ENCODE peak calls at places on chromosomes 2 and 18, in nine cellular contexts. One of them, this sample, is unnamed.

GRCh38 chr2:239396881-239397681 is 3.7 kb downstream of the HDAC4 start:
- DNase-seq in sigmoid colon: peak; percentile 95
- DNase-seq in lower lobe of right lung: peak; percentile 58
- DNase-seq in endodermal cell: peak; percentile 54
- DNase-seq in A549: no peak
- DNase-seq in thoracic aorta: no peak
- DNase-seq in Peyer's patch: peak; percentile 51
- DNase-seq in naive thymus-derived CD4-positive, alpha-beta T cell: peak; percentile 57
- DNase-seq in Karpas-422: peak; percentile 48
- DNase-seq in this sample: no peak

GRCh38 chr2:96537734-96538486 is 1.4 kb downstream of the ARID5A start:
- DNase-seq in sigmoid colon: no peak
- DNase-seq in lower lobe of right lung: no peak
- DNase-seq in endodermal cell: peak; percentile 76
- DNase-seq in A549: no peak
- DNase-seq in thoracic aorta: no peak
- DNase-seq in Peyer's patch: peak; percentile 78
- DNase-seq in naive thymus-derived CD4-positive, alpha-beta T cell: peak; percentile 85
- DNase-seq in Karpas-422: no peak
- DNase-seq in this sample: no peak

GRCh38 chr2:66684289-66684688 is 249.4 kb downstream of the MEIS1 start:
- DNase-seq in sigmoid colon: no peak
- DNase-seq in lower lobe of right lung: no peak
- DNase-seq in endodermal cell: no peak
- DNase-seq in A549: no peak
- DNase-seq in thoracic aorta: no peak
- DNase-seq in Peyer's patch: no peak
- DNase-seq in naive thymus-derived CD4-positive, alpha-beta T cell: no peak
- DNase-seq in Karpas-422: no peak
- DNase-seq in this sample: no peak

GRCh38 chr2:153287109-153287801 is 191.3 kb downstream of the RPRM start:
- DNase-seq in sigmoid colon: no peak
- DNase-seq in lower lobe of right lung: no peak
- DNase-seq in endodermal cell: peak; percentile 93
- DNase-seq in A549: peak; percentile 2
- DNase-seq in thoracic aorta: no peak
- DNase-seq in Peyer's patch: no peak
- DNase-seq in naive thymus-derived CD4-positive, alpha-beta T cell: no peak
- DNase-seq in Karpas-422: no peak
- DNase-seq in this sample: no peak

GRCh38 chr18:64026350-64026749 is 56.5 kb downstream of the SERPINB8 start:
- DNase-seq in sigmoid colon: no peak
- DNase-seq in lower lobe of right lung: no peak
- DNase-seq in endodermal cell: no peak
- DNase-seq in A549: no peak
- DNase-seq in thoracic aorta: no peak
- DNase-seq in Peyer's patch: no peak
- DNase-seq in naive thymus-derived CD4-positive, alpha-beta T cell: no peak
- DNase-seq in Karpas-422: no peak
- DNase-seq in this sample: peak; percentile 37

GRCh38 chr2:222709191-222709891 is 37.9 kb downstream of the MOGAT1 start:
- DNase-seq in sigmoid colon: peak; percentile 83
- DNase-seq in lower lobe of right lung: peak; percentile 75
- DNase-seq in endodermal cell: peak; percentile 69
- DNase-seq in A549: peak; percentile 65
- DNase-seq in thoracic aorta: peak; percentile 67
- DNase-seq in Peyer's patch: peak; percentile 72
- DNase-seq in naive thymus-derived CD4-positive, alpha-beta T cell: no peak
- DNase-seq in Karpas-422: no peak
- DNase-seq in this sample: peak; percentile 82

GRCh38 chr2:168216351-168217005 is 30.9 kb downstream of the STK39 start:
- DNase-seq in sigmoid colon: no peak
- DNase-seq in lower lobe of right lung: no peak
- DNase-seq in endodermal cell: no peak
- DNase-seq in A549: no peak
- DNase-seq in thoracic aorta: no peak
- DNase-seq in Peyer's patch: peak; percentile 90
- DNase-seq in naive thymus-derived CD4-positive, alpha-beta T cell: no peak
- DNase-seq in Karpas-422: no peak
- DNase-seq in this sample: no peak

GRCh38 chr2:71889991-71890684 is 257.5 kb downstream of the CYP26B1 start:
- DNase-seq in sigmoid colon: no peak
- DNase-seq in lower lobe of right lung: no peak
- DNase-seq in endodermal cell: no peak
- DNase-seq in A549: no peak
- DNase-seq in thoracic aorta: no peak
- DNase-seq in Peyer's patch: no peak
- DNase-seq in naive thymus-derived CD4-positive, alpha-beta T cell: no peak
- DNase-seq in Karpas-422: no peak
- DNase-seq in this sample: peak; percentile 67

GRCh38 chr18:23127145-23127544 is 8.1 kb upstream of the CABLES1 start:
- DNase-seq in sigmoid colon: no peak
- DNase-seq in lower lobe of right lung: no peak
- DNase-seq in endodermal cell: no peak
- DNase-seq in A549: no peak
- DNase-seq in thoracic aorta: no peak
- DNase-seq in Peyer's patch: no peak
- DNase-seq in naive thymus-derived CD4-positive, alpha-beta T cell: no peak
- DNase-seq in Karpas-422: no peak
- DNase-seq in this sample: no peak

GRCh38 chr2:229731916-229732315 is 17.6 kb upstream of the DNER start:
- DNase-seq in sigmoid colon: no peak
- DNase-seq in lower lobe of right lung: no peak
- DNase-seq in endodermal cell: no peak
- DNase-seq in A549: no peak
- DNase-seq in thoracic aorta: no peak
- DNase-seq in Peyer's patch: no peak
- DNase-seq in naive thymus-derived CD4-positive, alpha-beta T cell: no peak
- DNase-seq in Karpas-422: no peak
- DNase-seq in this sample: peak; percentile 19

GRCh38 chr2:85997016-85997970 is 108.4 kb downstream of the POLR1A start:
- DNase-seq in sigmoid colon: peak; percentile 82
- DNase-seq in lower lobe of right lung: no peak
- DNase-seq in endodermal cell: no peak
- DNase-seq in A549: no peak
- DNase-seq in thoracic aorta: no peak
- DNase-seq in Peyer's patch: peak; percentile 40
- DNase-seq in naive thymus-derived CD4-positive, alpha-beta T cell: no peak
- DNase-seq in Karpas-422: no peak
- DNase-seq in this sample: peak; percentile 80

GRCh38 chr2:11250400-11251277 is 93.8 kb downstream of the ROCK2 start:
- DNase-seq in sigmoid colon: no peak
- DNase-seq in lower lobe of right lung: no peak
- DNase-seq in endodermal cell: no peak
- DNase-seq in A549: no peak
- DNase-seq in thoracic aorta: no peak
- DNase-seq in Peyer's patch: no peak
- DNase-seq in naive thymus-derived CD4-positive, alpha-beta T cell: no peak
- DNase-seq in Karpas-422: no peak
- DNase-seq in this sample: no peak

GRCh38 chr2:43307973-43308372 is 81.6 kb upstream of the ZFP36L2 start:
- DNase-seq in sigmoid colon: no peak
- DNase-seq in lower lobe of right lung: no peak
- DNase-seq in endodermal cell: no peak
- DNase-seq in A549: no peak
- DNase-seq in thoracic aorta: no peak
- DNase-seq in Peyer's patch: no peak
- DNase-seq in naive thymus-derived CD4-positive, alpha-beta T cell: no peak
- DNase-seq in Karpas-422: no peak
- DNase-seq in this sample: no peak

GRCh38 chr18:6405237-6406074 is 9.3 kb downstream of the L3MBTL4 start:
- DNase-seq in sigmoid colon: no peak
- DNase-seq in lower lobe of right lung: no peak
- DNase-seq in endodermal cell: no peak
- DNase-seq in A549: no peak
- DNase-seq in thoracic aorta: no peak
- DNase-seq in Peyer's patch: no peak
- DNase-seq in naive thymus-derived CD4-positive, alpha-beta T cell: no peak
- DNase-seq in Karpas-422: no peak
- DNase-seq in this sample: no peak

GRCh38 chr18:10230072-10230471 is 224.4 kb upstream of the APCDD1 start:
- DNase-seq in sigmoid colon: no peak
- DNase-seq in lower lobe of right lung: no peak
- DNase-seq in endodermal cell: peak; percentile 70
- DNase-seq in A549: no peak
- DNase-seq in thoracic aorta: no peak
- DNase-seq in Peyer's patch: no peak
- DNase-seq in naive thymus-derived CD4-positive, alpha-beta T cell: no peak
- DNase-seq in Karpas-422: peak; percentile 63
- DNase-seq in this sample: no peak

DNA sequence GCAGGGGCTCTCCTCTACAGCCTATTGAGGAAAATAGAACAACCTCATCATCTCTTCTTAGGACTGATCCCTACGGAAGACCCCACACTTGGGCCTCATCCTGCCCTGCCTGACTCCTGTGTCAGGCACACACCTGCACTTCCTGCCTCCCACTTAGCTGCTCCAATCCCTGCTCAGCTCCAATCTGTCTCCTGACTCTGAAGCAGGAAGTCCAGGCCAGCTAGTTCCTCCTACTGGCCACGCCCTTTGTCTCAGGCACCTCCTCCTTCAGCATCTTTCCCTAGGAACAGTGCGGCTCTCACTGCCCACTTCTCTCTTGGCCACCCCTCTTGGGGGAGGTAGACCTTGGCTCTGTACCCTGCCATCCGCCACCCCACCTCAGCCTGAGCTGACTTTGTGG is 135.8 kb downstream of the CELF4 start:
- DNase-seq in sigmoid colon: no peak
- DNase-seq in lower lobe of right lung: no peak
- DNase-seq in endodermal cell: no peak
- DNase-seq in A549: no peak
- DNase-seq in thoracic aorta: no peak
- DNase-seq in Peyer's patch: no peak
- DNase-seq in naive thymus-derived CD4-positive, alpha-beta T cell: no peak
- DNase-seq in Karpas-422: peak; percentile 55
- DNase-seq in this sample: no peak
- H3K4me1 ChIP-seq in sigmoid colon: no peaks in the 10 kb centered on the region
- H3K4me1 ChIP-seq in lower lobe of right lung: no peaks in the 10 kb centered on the region
- H3K4me1 ChIP-seq in endodermal cell: no peaks in the 10 kb centered on the region
- H3K4me1 ChIP-seq in A549: no peaks in the 10 kb centered on the region
- H3K4me1 ChIP-seq in thoracic aorta: no peaks in the 10 kb centered on the region
- H3K4me1 ChIP-seq in Peyer's patch: no peaks in the 10 kb centered on the region
- H3K4me1 ChIP-seq in naive thymus-derived CD4-positive, alpha-beta T cell: no peaks in the 10 kb centered on the region
- H3K4me1 ChIP-seq in Karpas-422: no peaks in the 10 kb centered on the region
- H3K4me1 ChIP-seq in this sample: no peaks in the 10 kb centered on the region

DNA sequence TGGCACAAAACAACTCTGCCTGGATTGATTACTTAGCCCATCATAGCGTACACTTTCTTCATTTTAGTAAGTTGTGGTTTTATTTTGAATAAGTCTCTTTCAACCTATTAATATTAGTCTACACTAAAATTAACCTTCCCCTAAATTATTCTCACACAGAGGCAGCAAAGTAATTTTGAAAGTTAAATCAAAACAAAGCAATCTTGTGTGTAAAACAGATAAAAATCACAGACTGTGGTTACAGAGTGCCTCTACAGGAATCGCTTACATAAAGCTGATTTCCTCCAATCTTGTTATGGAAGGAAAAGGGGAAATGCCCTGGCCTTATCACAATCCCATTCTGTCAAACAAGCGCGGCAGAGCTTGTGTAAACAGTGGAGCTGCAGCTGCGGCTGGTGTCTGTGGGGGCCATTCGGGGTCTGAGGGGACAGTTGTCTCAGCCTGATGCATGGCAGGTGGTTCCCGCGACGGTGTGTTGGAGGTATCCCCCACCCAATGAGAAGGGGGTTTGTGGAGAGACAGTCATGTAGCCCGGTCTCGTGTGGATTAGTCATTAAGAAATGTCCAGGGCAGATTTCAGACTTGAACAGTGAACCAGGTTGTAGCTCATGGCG is 42.1 kb downstream of the BCL2L11 start:
- DNase-seq in sigmoid colon: no peak
- DNase-seq in lower lobe of right lung: no peak
- DNase-seq in endodermal cell: peak; percentile 30
- DNase-seq in A549: no peak
- DNase-seq in thoracic aorta: no peak
- DNase-seq in Peyer's patch: no peak
- DNase-seq in naive thymus-derived CD4-positive, alpha-beta T cell: no peak
- DNase-seq in Karpas-422: no peak
- DNase-seq in this sample: no peak
- H3K4me1 ChIP-seq in sigmoid colon: peaks cover 16% of the 10 kb centered on the region
- H3K4me1 ChIP-seq in lower lobe of right lung: peaks cover 26% of the 10 kb centered on the region
- H3K4me1 ChIP-seq in endodermal cell: peaks cover 18% of the 10 kb centered on the region
- H3K4me1 ChIP-seq in A549: peaks cover 38% of the 10 kb centered on the region
- H3K4me1 ChIP-seq in thoracic aorta: peaks cover 17% of the 10 kb centered on the region
- H3K4me1 ChIP-seq in Peyer's patch: no peaks in the 10 kb centered on the region
- H3K4me1 ChIP-seq in naive thymus-derived CD4-positive, alpha-beta T cell: peaks cover 12% of the 10 kb centered on the region
- H3K4me1 ChIP-seq in Karpas-422: peaks cover 98% of the 10 kb centered on the region
- H3K4me1 ChIP-seq in this sample: peaks cover 15% of the 10 kb centered on the region

DNA sequence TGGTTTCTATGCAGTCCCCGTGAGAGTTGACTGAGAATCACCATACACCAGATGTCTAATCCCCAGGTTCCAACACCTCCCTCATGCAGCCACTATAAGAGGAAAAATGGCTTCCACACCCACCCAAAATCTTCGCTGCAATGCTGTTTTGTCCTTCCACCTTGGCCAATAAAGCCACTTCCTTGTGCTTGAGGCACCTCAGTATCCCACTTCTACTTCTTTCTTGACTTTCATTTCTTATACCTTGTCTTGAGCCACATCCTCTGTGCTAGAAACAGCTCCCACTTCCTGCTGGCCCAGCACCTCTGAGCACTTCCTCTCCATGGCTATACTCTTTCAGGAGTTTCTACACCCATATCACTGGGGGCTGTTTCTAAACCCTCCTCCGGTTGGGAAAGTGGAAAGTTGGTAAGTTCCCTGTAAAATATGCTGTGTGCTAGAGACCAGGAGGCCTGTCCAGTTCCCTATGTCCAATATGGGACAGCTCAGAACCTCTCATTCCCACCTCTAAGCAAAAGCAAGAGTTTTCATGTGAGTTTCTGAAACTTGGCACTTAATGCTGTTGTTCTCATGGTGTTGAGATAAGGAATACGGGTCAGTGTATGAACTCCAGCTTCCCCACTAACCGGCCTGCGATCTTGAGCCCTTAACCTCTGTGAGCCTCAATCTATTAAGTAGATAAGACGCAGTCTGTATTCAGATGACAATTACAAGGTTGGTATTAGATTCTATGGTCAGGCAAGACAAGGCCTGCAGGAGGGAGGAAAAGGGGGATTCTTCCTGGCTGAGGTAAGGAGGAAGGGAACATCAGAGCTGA is 209.1 kb upstream of the ID2 start:
- DNase-seq in sigmoid colon: peak; percentile 29
- DNase-seq in lower lobe of right lung: no peak
- DNase-seq in endodermal cell: no peak
- DNase-seq in A549: no peak
- DNase-seq in thoracic aorta: no peak
- DNase-seq in Peyer's patch: peak; percentile 79
- DNase-seq in naive thymus-derived CD4-positive, alpha-beta T cell: no peak
- DNase-seq in Karpas-422: no peak
- DNase-seq in this sample: no peak
- H3K4me1 ChIP-seq in sigmoid colon: no peaks in the 10 kb centered on the region
- H3K4me1 ChIP-seq in lower lobe of right lung: peaks cover 41% of the 10 kb centered on the region
- H3K4me1 ChIP-seq in endodermal cell: no peaks in the 10 kb centered on the region
- H3K4me1 ChIP-seq in A549: peaks cover 23% of the 10 kb centered on the region
- H3K4me1 ChIP-seq in thoracic aorta: no peaks in the 10 kb centered on the region
- H3K4me1 ChIP-seq in Peyer's patch: peaks cover 21% of the 10 kb centered on the region
- H3K4me1 ChIP-seq in naive thymus-derived CD4-positive, alpha-beta T cell: peaks cover 19% of the 10 kb centered on the region
- H3K4me1 ChIP-seq in Karpas-422: peaks cover 40% of the 10 kb centered on the region
- H3K4me1 ChIP-seq in this sample: peaks cover 7% of the 10 kb centered on the region

DNA sequence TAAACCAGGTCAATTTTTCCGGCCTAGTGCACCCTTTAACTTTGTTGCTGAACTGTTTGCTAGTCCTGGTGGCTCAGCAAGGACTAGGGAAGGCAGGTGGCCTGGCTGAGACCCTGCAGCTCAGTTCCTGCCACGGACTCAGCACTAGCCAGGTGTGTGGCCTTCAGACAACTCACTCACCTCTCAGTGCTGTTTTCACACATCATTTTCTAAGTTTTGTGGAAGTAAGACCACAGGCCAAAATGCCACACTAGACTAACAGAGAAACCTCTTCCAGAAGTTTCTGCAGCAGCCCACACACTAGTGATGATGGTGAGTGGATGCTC is 65.9 kb upstream of the SLC1A4 start:
- DNase-seq in sigmoid colon: no peak
- DNase-seq in lower lobe of right lung: no peak
- DNase-seq in endodermal cell: no peak
- DNase-seq in A549: no peak
- DNase-seq in thoracic aorta: no peak
- DNase-seq in Peyer's patch: no peak
- DNase-seq in naive thymus-derived CD4-positive, alpha-beta T cell: no peak
- DNase-seq in Karpas-422: no peak
- DNase-seq in this sample: no peak
- H3K4me1 ChIP-seq in sigmoid colon: peaks cover 2% of the 10 kb centered on the region
- H3K4me1 ChIP-seq in lower lobe of right lung: no peaks in the 10 kb centered on the region
- H3K4me1 ChIP-seq in endodermal cell: no peaks in the 10 kb centered on the region
- H3K4me1 ChIP-seq in A549: no peaks in the 10 kb centered on the region
- H3K4me1 ChIP-seq in thoracic aorta: no peaks in the 10 kb centered on the region
- H3K4me1 ChIP-seq in Peyer's patch: no peaks in the 10 kb centered on the region
- H3K4me1 ChIP-seq in naive thymus-derived CD4-positive, alpha-beta T cell: peaks cover 5% of the 10 kb centered on the region
- H3K4me1 ChIP-seq in Karpas-422: peaks cover 45% of the 10 kb centered on the region
- H3K4me1 ChIP-seq in this sample: no peaks in the 10 kb centered on the region